ENCODE peak calls at places on chromosome 19, in four cellular contexts. One of them, this sample, is unnamed.

GRCh38 chr19:17606786-17607185 is 51.3 kb downstream of the COLGALT1 start:
- DNase-seq in neural progenitor cell: peak
- DNase-seq in epithelial cell of proximal tubule: no peak
- DNase-seq in lung: no peak
- DNase-seq in this sample: no peak

GRCh38 chr19:11540642-11541041 is 2.0 kb downstream of the CNN1 start:
- DNase-seq in neural progenitor cell: no peak
- DNase-seq in epithelial cell of proximal tubule: no peak
- DNase-seq in lung: no peak
- DNase-seq in this sample: no peak

GRCh38 chr19:888615-889385 is 4.2 kb downstream of the MED16 start:
- DNase-seq in neural progenitor cell: no peak
- DNase-seq in epithelial cell of proximal tubule: no peak
- DNase-seq in lung: no peak
- DNase-seq in this sample: no peak

GRCh38 chr19:44848036-44848804 is 2.1 kb downstream of the NECTIN2 start:
- DNase-seq in neural progenitor cell: peak
- DNase-seq in epithelial cell of proximal tubule: peak
- DNase-seq in lung: no peak
- DNase-seq in this sample: no peak

GRCh38 chr19:18436651-18437478 is 1.1 kb downstream of the ISYNA1 start:
- DNase-seq in neural progenitor cell: peak
- DNase-seq in epithelial cell of proximal tubule: no peak
- DNase-seq in lung: no peak
- DNase-seq in this sample: peak

GRCh38 chr19:19155495-19156219 is 14.4 kb downstream of the MEF2B start:
- DNase-seq in neural progenitor cell: no peak
- DNase-seq in epithelial cell of proximal tubule: no peak
- DNase-seq in lung: no peak
- DNase-seq in this sample: no peak

GRCh38 chr19:58585442-58586130 is 12.5 kb upstream of the MZF1 start:
- DNase-seq in neural progenitor cell: no peak
- DNase-seq in epithelial cell of proximal tubule: no peak
- DNase-seq in lung: no peak
- DNase-seq in this sample: no peak

GRCh38 chr19:3366104-3366760 is at the start of gene NFIC:
- DNase-seq in neural progenitor cell: peak
- DNase-seq in epithelial cell of proximal tubule: no peak
- DNase-seq in lung: peak
- DNase-seq in this sample: peak

GRCh38 chr19:40303765-40304164 is 18.6 kb upstream of the AKT2 start:
- DNase-seq in neural progenitor cell: no peak
- DNase-seq in epithelial cell of proximal tubule: no peak
- DNase-seq in lung: no peak
- DNase-seq in this sample: no peak

GRCh38 chr19:14507704-14508246 is 10.4 kb downstream of the DNAJB1 start:
- DNase-seq in neural progenitor cell: no peak
- DNase-seq in epithelial cell of proximal tubule: no peak
- DNase-seq in lung: peak
- DNase-seq in this sample: no peak
- H3K4me3 ChIP-seq in neural progenitor cell: no peak
- H3K4me3 ChIP-seq in epithelial cell of proximal tubule: no peak
- H3K4me3 ChIP-seq in lung: no peak
- H3K4me3 ChIP-seq in this sample: no peak

GRCh38 chr19:38851622-38852230 is 1.9 kb upstream of the HNRNPL start:
- DNase-seq in neural progenitor cell: peak
- DNase-seq in epithelial cell of proximal tubule: no peak
- DNase-seq in lung: peak
- DNase-seq in this sample: peak

GRCh38 chr19:38850231-38850975 is 617 bp upstream of the HNRNPL start:
- DNase-seq in neural progenitor cell: peak
- DNase-seq in epithelial cell of proximal tubule: peak
- DNase-seq in lung: peak
- DNase-seq in this sample: peak

GRCh38 chr19:38850976-38851621 is 1.3 kb upstream of the HNRNPL start:
- DNase-seq in neural progenitor cell: peak
- DNase-seq in epithelial cell of proximal tubule: no peak
- DNase-seq in lung: peak
- DNase-seq in this sample: peak

GRCh38 chr19:38852231-38853044 is 2.7 kb upstream of the HNRNPL start:
- DNase-seq in neural progenitor cell: peak
- DNase-seq in epithelial cell of proximal tubule: no peak
- DNase-seq in lung: peak
- DNase-seq in this sample: peak

DNA sequence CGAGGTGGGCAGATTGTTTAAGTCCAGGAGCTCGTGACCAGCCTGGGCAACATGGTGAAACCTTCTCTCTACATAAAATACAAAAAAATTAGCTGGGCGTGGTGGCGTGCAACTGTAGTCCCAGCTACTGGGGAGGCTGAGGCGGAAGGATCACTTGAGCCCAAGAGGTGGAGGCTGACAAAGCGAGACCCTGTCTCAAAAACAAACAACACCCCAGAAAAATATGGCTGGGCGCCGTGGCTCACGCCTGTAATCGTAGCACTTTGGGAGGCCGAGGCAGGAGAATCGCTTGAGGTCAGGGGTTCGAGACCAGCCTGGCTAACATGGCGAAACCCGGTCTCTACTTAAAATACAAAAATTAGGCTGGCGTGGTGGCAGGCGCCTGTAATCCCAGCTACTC is 3.4 kb upstream of the HNRNPL start:
- DNase-seq in neural progenitor cell: no peak
- DNase-seq in epithelial cell of proximal tubule: no peak
- DNase-seq in lung: no peak
- DNase-seq in this sample: no peak
- H3K4me3 ChIP-seq in neural progenitor cell: peak
- H3K4me3 ChIP-seq in epithelial cell of proximal tubule: peak
- H3K4me3 ChIP-seq in lung: no peak
- H3K4me3 ChIP-seq in this sample: peak

GRCh38 chr19:38224014-38224862 is at the start of gene DPF1:
- DNase-seq in neural progenitor cell: peak
- DNase-seq in epithelial cell of proximal tubule: no peak
- DNase-seq in lung: no peak
- DNase-seq in this sample: no peak
- H3K4me3 ChIP-seq in neural progenitor cell: peak
- H3K4me3 ChIP-seq in epithelial cell of proximal tubule: peak
- H3K4me3 ChIP-seq in lung: peak
- H3K4me3 ChIP-seq in this sample: peak

DNA sequence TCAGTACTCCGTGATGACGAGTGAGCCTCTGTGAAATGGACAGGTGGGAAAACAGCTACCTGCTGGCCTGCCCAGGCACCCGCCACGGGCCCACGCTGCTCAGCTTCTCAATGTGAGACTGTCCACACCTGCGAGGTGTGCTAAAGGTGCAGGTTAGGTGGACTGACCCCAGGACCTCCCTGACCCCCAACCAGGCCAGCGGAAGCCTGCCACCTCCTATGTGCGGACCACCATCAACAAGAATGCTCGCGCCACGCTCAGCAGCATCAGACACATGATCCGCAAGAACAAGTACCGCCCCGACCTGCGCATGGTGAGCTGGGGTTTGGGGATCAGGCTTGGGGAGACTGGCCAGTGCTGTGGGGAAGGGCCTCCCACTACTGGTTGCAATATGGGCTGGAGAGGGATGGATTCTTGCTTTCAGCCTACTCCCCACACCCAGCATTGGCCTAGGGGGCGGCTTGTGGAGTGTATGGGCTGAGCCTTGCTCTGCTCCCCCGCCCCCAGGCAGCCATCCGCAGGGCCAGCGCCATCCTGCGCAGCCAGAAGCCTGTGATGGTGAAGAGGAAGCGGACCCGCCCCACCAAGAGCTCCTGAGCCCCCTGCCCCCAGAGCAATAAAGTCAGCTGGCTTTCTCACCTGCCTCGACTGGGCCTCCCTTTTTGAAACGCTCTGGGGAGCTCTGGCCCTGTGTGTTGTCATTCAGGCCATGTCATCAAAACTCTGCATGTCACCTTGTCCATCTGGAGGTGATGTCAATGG is 2.2 kb downstream of the RPL28 start:
- DNase-seq in neural progenitor cell: no peak
- DNase-seq in epithelial cell of proximal tubule: no peak
- DNase-seq in lung: no peak
- DNase-seq in this sample: no peak
- H3K4me3 ChIP-seq in neural progenitor cell: no peak
- H3K4me3 ChIP-seq in epithelial cell of proximal tubule: peak
- H3K4me3 ChIP-seq in lung: peak
- H3K4me3 ChIP-seq in this sample: no peak

This sample was measured in tibial artery.